ENCODE peak calls at places on chromosome 2, in eight cellular contexts. One of them, this sample, is unnamed.

GRCh38 chr2:103249462-103249861 is 487.6 kb downstream of the TMEM182 start:
- DNase-seq in GM12865: no peak
- DNase-seq in pancreas: no peak
- DNase-seq in tibial nerve: no peak
- DNase-seq in GM23338: peak
- DNase-seq in cardiac fibroblast: no peak
- DNase-seq in body of pancreas: no peak
- DNase-seq in HFFc6: no peak
- DNase-seq in this sample: no peak

GRCh38 chr2:218961651-218962570 is 2.4 kb downstream of the CDK5R2 start:
- DNase-seq in GM12865: no peak
- DNase-seq in pancreas: no peak
- DNase-seq in tibial nerve: no peak
- DNase-seq in GM23338: peak
- DNase-seq in cardiac fibroblast: no peak
- DNase-seq in body of pancreas: no peak
- DNase-seq in HFFc6: no peak
- DNase-seq in this sample: no peak

GRCh38 chr2:119721462-119721861 is 38.3 kb upstream of the PTPN4 start:
- DNase-seq in GM12865: no peak
- DNase-seq in pancreas: no peak
- DNase-seq in tibial nerve: no peak
- DNase-seq in GM23338: peak
- DNase-seq in cardiac fibroblast: no peak
- DNase-seq in body of pancreas: peak
- DNase-seq in HFFc6: no peak
- DNase-seq in this sample: no peak

GRCh38 chr2:71667256-71668182 is 214.2 kb downstream of the DYSF start:
- DNase-seq in GM12865: no peak
- DNase-seq in pancreas: no peak
- DNase-seq in tibial nerve: no peak
- DNase-seq in GM23338: no peak
- DNase-seq in cardiac fibroblast: no peak
- DNase-seq in body of pancreas: peak
- DNase-seq in HFFc6: no peak
- DNase-seq in this sample: no peak

GRCh38 chr2:43300781-43301586 is 74.6 kb upstream of the ZFP36L2 start:
- DNase-seq in GM12865: no peak
- DNase-seq in pancreas: peak
- DNase-seq in tibial nerve: no peak
- DNase-seq in GM23338: no peak
- DNase-seq in cardiac fibroblast: no peak
- DNase-seq in body of pancreas: peak
- DNase-seq in HFFc6: no peak
- DNase-seq in this sample: no peak

GRCh38 chr2:25279091-25279651 is 62.6 kb downstream of the DNMT3A start:
- DNase-seq in GM12865: peak
- DNase-seq in pancreas: peak
- DNase-seq in tibial nerve: peak
- DNase-seq in GM23338: no peak
- DNase-seq in cardiac fibroblast: no peak
- DNase-seq in body of pancreas: peak
- DNase-seq in HFFc6: no peak
- DNase-seq in this sample: peak

GRCh38 chr2:2528801-2529200 is 197.7 kb upstream of the MYT1L start:
- DNase-seq in GM12865: no peak
- DNase-seq in pancreas: no peak
- DNase-seq in tibial nerve: no peak
- DNase-seq in GM23338: no peak
- DNase-seq in cardiac fibroblast: no peak
- DNase-seq in body of pancreas: no peak
- DNase-seq in HFFc6: no peak
- DNase-seq in this sample: no peak

GRCh38 chr2:218988164-218988563 is 3.2 kb upstream of the FEV start:
- DNase-seq in GM12865: no peak
- DNase-seq in pancreas: no peak
- DNase-seq in tibial nerve: no peak
- DNase-seq in GM23338: no peak
- DNase-seq in cardiac fibroblast: no peak
- DNase-seq in body of pancreas: no peak
- DNase-seq in HFFc6: no peak
- DNase-seq in this sample: no peak

GRCh38 chr2:70632388-70632787 is 78.8 kb upstream of the TGFA start:
- DNase-seq in GM12865: no peak
- DNase-seq in pancreas: no peak
- DNase-seq in tibial nerve: no peak
- DNase-seq in GM23338: no peak
- DNase-seq in cardiac fibroblast: no peak
- DNase-seq in body of pancreas: no peak
- DNase-seq in HFFc6: no peak
- DNase-seq in this sample: no peak

GRCh38 chr2:70627499-70627898 is 73.9 kb upstream of the TGFA start:
- DNase-seq in GM12865: no peak
- DNase-seq in pancreas: no peak
- DNase-seq in tibial nerve: no peak
- DNase-seq in GM23338: no peak
- DNase-seq in cardiac fibroblast: peak
- DNase-seq in body of pancreas: peak
- DNase-seq in HFFc6: no peak
- DNase-seq in this sample: no peak

GRCh38 chr2:70630761-70631160 is 77.1 kb upstream of the TGFA start:
- DNase-seq in GM12865: no peak
- DNase-seq in pancreas: no peak
- DNase-seq in tibial nerve: no peak
- DNase-seq in GM23338: no peak
- DNase-seq in cardiac fibroblast: no peak
- DNase-seq in body of pancreas: no peak
- DNase-seq in HFFc6: no peak
- DNase-seq in this sample: no peak

GRCh38 chr2:70633508-70633907 is 79.9 kb upstream of the TGFA start:
- DNase-seq in GM12865: no peak
- DNase-seq in pancreas: no peak
- DNase-seq in tibial nerve: no peak
- DNase-seq in GM23338: no peak
- DNase-seq in cardiac fibroblast: no peak
- DNase-seq in body of pancreas: no peak
- DNase-seq in HFFc6: no peak
- DNase-seq in this sample: no peak

DNA sequence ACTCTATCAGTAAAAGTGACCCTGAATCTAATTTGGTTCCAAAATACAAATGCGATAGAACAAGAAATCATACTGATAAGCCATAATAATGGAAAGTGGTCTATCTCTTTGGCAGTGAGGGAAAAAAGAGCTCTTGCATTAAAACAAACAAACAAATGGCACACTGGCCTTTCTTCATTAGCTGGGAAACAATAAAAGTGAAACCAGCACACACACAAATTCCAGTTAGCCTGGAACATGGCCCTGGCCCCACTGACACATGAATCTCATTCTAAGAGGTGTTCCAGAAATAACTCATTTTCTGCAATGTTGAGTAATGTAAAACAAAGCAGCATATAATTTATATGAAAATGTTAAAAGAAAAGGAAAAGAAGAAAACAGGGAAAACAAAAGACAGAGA is 79.3 kb upstream of the TGFA start:
- DNase-seq in GM12865: no peak
- DNase-seq in pancreas: no peak
- DNase-seq in tibial nerve: no peak
- DNase-seq in GM23338: no peak
- DNase-seq in cardiac fibroblast: no peak
- DNase-seq in body of pancreas: no peak
- DNase-seq in HFFc6: no peak
- DNase-seq in this sample: no peak
- TF ChIP-seq CTCF in GM12865: no peak
- TF ChIP-seq CTCF in pancreas: no peak
- TF ChIP-seq CTCF in tibial nerve: no peak
- TF ChIP-seq CTCF in GM23338: no peak
- TF ChIP-seq CTCF in cardiac fibroblast: no peak
- TF ChIP-seq CTCF in body of pancreas: no peak
- TF ChIP-seq CTCF in HFFc6: no peak
- TF ChIP-seq CTCF in this sample: no peak

GRCh38 chr2:133266926-133267590 is 301.2 kb downstream of the NCKAP5 start:
- DNase-seq in GM12865: no peak
- DNase-seq in pancreas: no peak
- DNase-seq in tibial nerve: no peak
- DNase-seq in GM23338: peak
- DNase-seq in cardiac fibroblast: no peak
- DNase-seq in body of pancreas: no peak
- DNase-seq in HFFc6: no peak
- DNase-seq in this sample: no peak

GRCh38 chr2:133266075-133266925 is 302.0 kb downstream of the NCKAP5 start:
- DNase-seq in GM12865: no peak
- DNase-seq in pancreas: no peak
- DNase-seq in tibial nerve: no peak
- DNase-seq in GM23338: peak
- DNase-seq in cardiac fibroblast: peak
- DNase-seq in body of pancreas: peak
- DNase-seq in HFFc6: no peak
- DNase-seq in this sample: no peak

GRCh38 chr2:133264951-133265949 is 303.0 kb downstream of the NCKAP5 start:
- DNase-seq in GM12865: no peak
- DNase-seq in pancreas: peak
- DNase-seq in tibial nerve: no peak
- DNase-seq in GM23338: peak
- DNase-seq in cardiac fibroblast: peak
- DNase-seq in body of pancreas: peak
- DNase-seq in HFFc6: no peak
- DNase-seq in this sample: no peak

DNA sequence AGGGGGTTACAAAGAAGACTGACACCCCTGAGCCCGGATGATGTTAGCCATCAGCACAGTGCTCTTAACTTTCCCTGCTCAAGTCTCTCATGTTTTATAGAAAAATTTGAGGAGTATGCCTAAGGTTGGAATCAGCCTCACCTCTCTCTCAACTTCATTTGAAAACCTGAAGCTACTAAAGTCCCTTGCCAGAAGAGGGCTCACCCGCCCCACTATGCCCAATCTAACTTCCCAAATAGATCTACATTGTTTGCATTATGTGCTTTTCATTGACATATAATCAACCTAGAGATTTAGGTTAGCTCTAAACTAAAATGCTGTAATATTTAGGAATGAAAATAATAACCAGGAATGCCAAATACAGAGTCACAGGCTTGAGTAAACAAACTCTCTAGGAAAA is 305.4 kb downstream of the NCKAP5 start:
- DNase-seq in GM12865: no peak
- DNase-seq in pancreas: no peak
- DNase-seq in tibial nerve: no peak
- DNase-seq in GM23338: peak
- DNase-seq in cardiac fibroblast: peak
- DNase-seq in body of pancreas: no peak
- DNase-seq in HFFc6: no peak
- DNase-seq in this sample: no peak
- TF ChIP-seq CTCF in GM12865: no peak
- TF ChIP-seq CTCF in pancreas: no peak
- TF ChIP-seq CTCF in tibial nerve: no peak
- TF ChIP-seq CTCF in GM23338: peak
- TF ChIP-seq CTCF in cardiac fibroblast: peak
- TF ChIP-seq CTCF in body of pancreas: no peak
- TF ChIP-seq CTCF in HFFc6: peak
- TF ChIP-seq CTCF in this sample: peak

GRCh38 chr2:27824401-27824800 is 52.9 kb downstream of the MRPL33 start:
- DNase-seq in GM12865: no peak
- DNase-seq in pancreas: no peak
- DNase-seq in tibial nerve: no peak
- DNase-seq in GM23338: no peak
- DNase-seq in cardiac fibroblast: no peak
- DNase-seq in body of pancreas: no peak
- DNase-seq in HFFc6: no peak
- DNase-seq in this sample: no peak

GRCh38 chr2:27823135-27823534 is 51.6 kb downstream of the MRPL33 start:
- DNase-seq in GM12865: no peak
- DNase-seq in pancreas: no peak
- DNase-seq in tibial nerve: no peak
- DNase-seq in GM23338: no peak
- DNase-seq in cardiac fibroblast: no peak
- DNase-seq in body of pancreas: no peak
- DNase-seq in HFFc6: no peak
- DNase-seq in this sample: no peak

GRCh38 chr2:27823564-27823963 is 52.0 kb downstream of the MRPL33 start:
- DNase-seq in GM12865: no peak
- DNase-seq in pancreas: no peak
- DNase-seq in tibial nerve: no peak
- DNase-seq in GM23338: no peak
- DNase-seq in cardiac fibroblast: no peak
- DNase-seq in body of pancreas: no peak
- DNase-seq in HFFc6: no peak
- DNase-seq in this sample: no peak

DNA sequence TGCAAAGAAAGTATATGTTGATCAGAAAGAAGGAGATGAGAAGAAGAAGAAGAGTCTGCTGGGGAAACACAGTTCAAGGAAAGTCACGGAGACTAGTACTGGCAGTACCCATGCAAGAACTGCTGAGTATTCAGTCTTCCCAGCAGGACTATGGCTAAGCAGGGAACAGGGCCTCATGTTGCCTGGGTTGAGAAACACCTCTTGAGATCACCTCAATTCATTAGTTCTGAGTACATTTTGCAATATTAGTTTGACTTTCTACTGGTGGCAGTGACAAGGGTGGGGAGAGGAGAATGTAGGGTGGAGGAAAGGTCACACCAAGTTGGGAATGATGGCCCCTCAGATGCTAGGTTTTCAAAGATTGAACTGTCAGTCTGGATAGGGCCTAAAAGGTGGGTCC is 50.5 kb downstream of the MRPL33 start:
- DNase-seq in GM12865: no peak
- DNase-seq in pancreas: no peak
- DNase-seq in tibial nerve: no peak
- DNase-seq in GM23338: no peak
- DNase-seq in cardiac fibroblast: no peak
- DNase-seq in body of pancreas: no peak
- DNase-seq in HFFc6: no peak
- DNase-seq in this sample: no peak
- TF ChIP-seq CTCF in GM12865: no peak
- TF ChIP-seq CTCF in pancreas: no peak
- TF ChIP-seq CTCF in tibial nerve: no peak
- TF ChIP-seq CTCF in GM23338: no peak
- TF ChIP-seq CTCF in cardiac fibroblast: no peak
- TF ChIP-seq CTCF in body of pancreas: no peak
- TF ChIP-seq CTCF in HFFc6: no peak
- TF ChIP-seq CTCF in this sample: no peak

DNA sequence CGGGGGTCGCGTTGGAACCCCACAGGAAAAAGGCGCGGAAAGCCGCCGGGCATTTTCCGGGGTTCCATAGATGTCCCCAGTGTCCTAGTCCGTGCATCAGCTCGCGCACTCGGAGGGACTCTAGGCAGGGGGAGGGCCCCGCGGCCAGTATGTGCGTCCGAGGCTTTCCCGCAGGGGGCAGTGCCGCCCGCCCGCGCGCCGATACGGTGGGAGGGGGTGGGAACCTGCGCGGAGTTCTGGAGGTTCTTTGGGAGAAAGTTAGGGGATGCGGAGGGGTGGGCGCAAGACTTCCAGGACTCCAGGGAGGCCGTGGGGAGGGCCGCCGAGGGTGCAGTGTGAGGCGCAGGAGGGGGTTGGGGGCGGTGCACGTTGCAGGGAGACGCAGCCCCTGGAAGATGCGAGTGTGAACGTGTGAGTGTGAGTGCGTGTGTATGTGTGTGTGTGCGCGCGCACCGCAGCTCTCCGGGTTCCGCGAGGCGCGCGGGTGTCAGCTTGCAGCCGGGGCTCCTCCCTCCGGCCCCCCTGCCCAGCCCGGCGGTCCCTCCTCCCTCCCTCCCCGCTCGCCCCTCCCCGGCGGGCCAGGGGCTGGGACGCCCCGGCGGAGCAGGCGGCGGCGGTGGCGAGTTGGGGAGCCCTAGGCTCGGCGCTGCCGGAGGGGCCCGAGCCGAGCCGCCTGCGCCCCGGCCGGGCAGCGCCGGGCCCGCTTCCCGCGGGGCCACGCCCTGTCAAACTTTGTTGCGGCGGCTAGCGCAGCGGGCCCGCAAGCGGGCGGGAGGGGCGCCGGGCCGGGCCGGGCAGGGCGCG is at the start of gene TCF7L1:
- DNase-seq in GM12865: peak
- DNase-seq in pancreas: peak
- DNase-seq in tibial nerve: peak
- DNase-seq in GM23338: peak
- DNase-seq in cardiac fibroblast: peak
- DNase-seq in body of pancreas: peak
- DNase-seq in HFFc6: peak
- DNase-seq in this sample: no peak
- TF ChIP-seq CTCF in GM12865: peak
- TF ChIP-seq CTCF in pancreas: peak
- TF ChIP-seq CTCF in tibial nerve: peak
- TF ChIP-seq CTCF in GM23338: peak
- TF ChIP-seq CTCF in cardiac fibroblast: peak
- TF ChIP-seq CTCF in body of pancreas: peak
- TF ChIP-seq CTCF in HFFc6: peak
- TF ChIP-seq CTCF in this sample: peak

This sample was measured in retinal pigment epithelial cell.